ENCODE peak calls at places on chromosomes 7 and 10, in ten cellular contexts. T is CD4-positive, CD25-positive, alpha-beta regulatory T cell; M is PC-9; Q is HL-60; K is tibial nerve; G is fibroblast of lung; V is GM06990; U is heart left ventricle; J is ascending aorta; H is Caco-2. X is an unnamed sample.

GRCh38 chr10:44051584-44052385 is 333.1 kb downstream of the CXCL12 start:
- DNase-seq in T (no peak), M (no peak), Q (no peak), K (no peak), G (peak; percentile 48), V (no peak), U (no peak), J (no peak), H (no peak), X (no peak)

GRCh38 chr7:137878333-137878961 is 31.7 kb upstream of the DGKI start:
- DNase-seq in T (no peak), M (no peak), Q (no peak), K (peak; percentile 37), G (peak; percentile 39), V (no peak), U (peak; percentile 68), J (no peak), H (no peak), X (no peak)

GRCh38 chr7:150686030-150686626 is 622 bp downstream of the GIMAP2 start:
- DNase-seq in T (no peak), M (no peak), Q (no peak), K (no peak), G (no peak), V (no peak), U (no peak), J (no peak), H (no peak), X (no peak)

GRCh38 chr10:61978965-61979364 is 77.5 kb downstream of the ARID5B start:
- DNase-seq in T (no peak), M (no peak), Q (no peak), K (no peak), G (no peak), V (no peak), U (peak; percentile 41), J (no peak), H (no peak), X (no peak)

GRCh38 chr10:37675449-37675848 is 182.0 kb downstream of the ZNF248 start:
- DNase-seq in T (no peak), M (no peak), Q (no peak), K (no peak), G (no peak), V (no peak), U (no peak), J (no peak), H (no peak), X (no peak)

GRCh38 chr10:18713077-18713476 is 53.8 kb downstream of the ARL5B start:
- DNase-seq in T (no peak), M (peak; percentile 22), Q (no peak), K (no peak), G (peak; percentile 91), V (no peak), U (no peak), J (no peak), H (no peak), X (no peak)

GRCh38 chr10:43264324-43264986 is 2.4 kb downstream of the RASGEF1A start:
- DNase-seq in T (no peak), M (no peak), Q (no peak), K (no peak), G (no peak), V (no peak), U (no peak), J (no peak), H (no peak), X (no peak)

GRCh38 chr7:127974611-127975010 is 56.6 kb downstream of the LRRC4 start:
- DNase-seq in T (no peak), M (no peak), Q (no peak), K (no peak), G (no peak), V (no peak), U (no peak), J (no peak), H (no peak), X (no peak)

GRCh38 chr10:113029055-113029440 is 79.0 kb downstream of the TCF7L2 start:
- DNase-seq in T (no peak), M (no peak), Q (no peak), K (no peak), G (no peak), V (no peak), U (no peak), J (no peak), H (no peak), X (no peak)
- H3K4me3 ChIP-seq in T (no peak overlapping the region), M (no peak overlapping the region), Q (no peak overlapping the region), K (no peak overlapping the region), G (no peak overlapping the region), V (no peak overlapping the region), U (no peak overlapping the region), J (no peak overlapping the region), H (no peak overlapping the region), X (no peak overlapping the region)

GRCh38 chr7:30285067-30285530 is 702 bp downstream of the ZNRF2 start:
- DNase-seq in T (peak; percentile 30), M (no peak), Q (peak; percentile 5), K (no peak), G (peak; percentile 24), V (no peak), U (peak; percentile 40), J (no peak), H (peak; percentile 42), X (no peak)

GRCh38 chr7:30284298-30285066 is at the start of gene ZNRF2:
- DNase-seq in T (peak; percentile 99), M (peak; percentile 100), Q (peak; percentile 100), K (peak; percentile 95), G (peak; percentile 93), V (peak; percentile 100), U (peak; percentile 99), J (peak; percentile 99), H (peak; percentile 100), X (peak; percentile 100)

GRCh38 chr7:30285531-30286284 is 1.3 kb downstream of the ZNRF2 start:
- DNase-seq in T (peak; percentile 30), M (peak; percentile 36), Q (peak; percentile 91), K (peak; percentile 46), G (peak; percentile 61), V (peak; percentile 74), U (peak; percentile 12), J (no peak), H (no peak), X (peak; percentile 76)

GRCh38 chr7:30282735-30283134 is 1.7 kb upstream of the ZNRF2 start:
- DNase-seq in T (no peak), M (no peak), Q (no peak), K (no peak), G (no peak), V (no peak), U (no peak), J (no peak), H (no peak), X (no peak)

DNA sequence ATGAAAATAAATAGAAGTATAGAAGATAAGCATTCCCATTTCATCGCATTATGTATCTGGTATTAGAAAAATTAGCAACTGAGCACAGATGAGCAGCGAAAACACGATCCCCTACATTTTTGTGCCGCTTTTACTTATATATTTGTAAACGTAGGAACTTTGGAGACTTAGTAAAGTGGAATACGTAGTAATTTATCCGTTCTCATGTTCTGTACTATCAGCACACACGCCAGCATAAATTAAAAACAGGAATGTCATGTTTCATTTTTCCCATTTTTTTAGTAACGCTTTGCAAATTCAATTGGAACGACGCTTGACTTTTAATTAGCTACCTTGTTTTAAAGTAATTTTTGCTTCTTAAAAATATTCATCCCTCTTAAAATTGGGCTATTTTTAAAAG is 2.4 kb downstream of the ZNRF2 start:
- DNase-seq in T (no peak), M (no peak), Q (no peak), K (no peak), G (no peak), V (no peak), U (no peak), J (no peak), H (no peak), X (no peak)
- H3K4me3 ChIP-seq in T (peak overlapping the region; percentile 98), M (peak overlapping the region; percentile 74), Q (peak overlapping the region; percentile 62), K (peak overlapping the region; percentile 97), G (no peak overlapping the region), V (peak overlapping the region; percentile 84), U (peak overlapping the region; percentile 98), J (peak overlapping the region; percentile 77), H (peak overlapping the region; percentile 87), X (peak overlapping the region; percentile 53)

DNA sequence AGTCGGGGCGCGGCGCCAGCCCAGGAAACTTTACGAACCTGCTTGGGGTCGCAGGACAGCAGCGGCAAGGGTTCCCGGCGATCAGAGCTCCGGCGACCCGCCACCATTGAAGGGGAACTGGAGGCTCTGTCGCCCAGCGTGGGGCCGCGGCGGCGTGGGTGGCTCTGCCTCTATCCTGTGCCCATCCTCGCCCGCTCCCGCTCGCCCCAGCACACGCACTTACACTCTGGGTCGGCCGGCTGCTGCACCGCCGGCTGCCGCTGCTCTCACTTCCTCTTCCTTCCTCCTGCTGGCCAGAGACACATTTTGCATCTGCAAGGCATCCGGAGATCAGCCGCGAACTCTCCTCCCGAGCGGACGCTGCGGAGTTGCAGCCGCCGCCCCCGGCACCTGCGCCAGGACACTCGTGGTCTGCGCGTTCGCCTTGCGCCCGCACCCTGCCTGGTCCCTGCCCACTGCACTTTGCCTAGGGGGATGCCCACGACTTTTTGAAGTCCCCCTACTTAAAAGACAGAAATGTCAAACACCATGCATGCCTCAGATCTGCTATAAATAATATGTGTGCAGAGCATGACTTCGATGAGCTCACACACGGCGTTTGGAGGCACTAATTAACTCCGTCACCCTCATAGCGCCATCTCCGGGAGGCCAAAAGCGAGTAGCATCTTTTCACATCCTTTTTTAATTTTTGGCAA is at the start of gene ELMO1:
- DNase-seq in T (peak; percentile 58), M (no peak), Q (peak; percentile 93), K (peak; percentile 59), G (peak; percentile 50), V (peak; percentile 89), U (peak; percentile 80), J (peak; percentile 12), H (peak; percentile 45), X (peak; percentile 86)
- H3K4me3 ChIP-seq in T (peak within 1 kb of the TSS; percentile 64), M (no peak within 1 kb of the TSS), Q (peak within 1 kb of the TSS; percentile 79), K (peak within 1 kb of the TSS; percentile 97), G (peak within 1 kb of the TSS; percentile 19), V (peak within 1 kb of the TSS; percentile 77), U (peak within 1 kb of the TSS; percentile 86), J (peak within 1 kb of the TSS; percentile 84), H (peak within 1 kb of the TSS; percentile 28), X (peak within 1 kb of the TSS; percentile 78)

GRCh38 chr10:6346621-6347020 is 143.9 kb downstream of the PFKFB3 start:
- DNase-seq in T (no peak), M (no peak), Q (no peak), K (no peak), G (no peak), V (no peak), U (no peak), J (no peak), H (no peak), X (no peak)

GRCh38 chr10:6347391-6347951 is 144.7 kb downstream of the PFKFB3 start:
- DNase-seq in T (peak; percentile 48), M (no peak), Q (peak; percentile 4), K (no peak), G (no peak), V (no peak), U (no peak), J (no peak), H (no peak), X (no peak)

GRCh38 chr10:6350609-6351008 is 147.9 kb downstream of the PFKFB3 start:
- DNase-seq in T (no peak), M (no peak), Q (no peak), K (no peak), G (no peak), V (no peak), U (no peak), J (no peak), H (no peak), X (no peak)

GRCh38 chr10:6349846-6350245 is 147.1 kb downstream of the PFKFB3 start:
- DNase-seq in T (no peak), M (no peak), Q (no peak), K (no peak), G (no peak), V (no peak), U (no peak), J (no peak), H (no peak), X (no peak)

DNA sequence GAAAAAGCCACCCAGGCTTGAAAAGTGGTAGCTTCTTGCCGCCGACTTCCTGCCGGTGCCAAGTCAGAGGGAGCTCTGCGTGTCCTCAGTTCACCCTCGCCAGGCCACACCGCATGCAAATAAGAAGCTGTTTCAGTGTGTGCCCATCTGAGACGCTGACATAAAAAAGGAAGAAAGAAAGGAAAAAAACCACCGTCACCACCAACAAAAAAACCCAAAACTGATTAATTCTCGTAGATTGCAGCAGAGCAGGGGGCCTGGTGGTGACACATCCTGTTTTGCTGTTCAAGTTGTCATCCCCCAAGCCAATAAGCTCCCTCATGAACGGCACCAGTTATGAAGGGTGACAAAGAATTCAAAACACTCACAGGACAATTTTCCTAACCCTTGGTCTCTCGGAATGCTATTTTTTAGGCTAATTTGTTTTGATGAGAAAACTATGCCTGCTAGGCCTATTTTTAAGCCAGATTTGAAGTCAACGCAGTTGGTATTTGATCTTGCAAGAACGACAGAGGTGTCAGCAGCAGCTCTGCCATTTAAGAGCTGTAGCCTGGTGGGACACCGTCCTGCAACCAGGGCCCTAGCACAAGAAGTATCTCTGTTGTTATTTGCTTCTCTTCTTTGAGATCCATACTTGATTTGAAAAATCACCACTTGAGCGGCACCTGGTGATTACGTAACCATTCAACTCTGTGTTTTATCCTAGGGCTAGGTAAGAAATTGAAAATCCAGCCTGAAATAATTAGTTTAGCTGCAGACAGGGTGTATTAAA is 145.5 kb downstream of the PFKFB3 start:
- DNase-seq in T (peak; percentile 71), M (no peak), Q (peak; percentile 83), K (peak; percentile 17), G (no peak), V (peak; percentile 72), U (peak; percentile 29), J (peak; percentile 35), H (no peak), X (peak; percentile 87)
- H3K4me3 ChIP-seq in T (peak overlapping the region; percentile 80), M (no peak overlapping the region), Q (no peak overlapping the region), K (no peak overlapping the region), G (no peak overlapping the region), V (no peak overlapping the region), U (no peak overlapping the region), J (no peak overlapping the region), H (no peak overlapping the region), X (peak overlapping the region; percentile 43)

X was measured in CD4-positive, alpha-beta memory T cell.